ENCODE peak calls at places on chromosomes 4 and X, in five cellular contexts. T is K562; S is Peyer's patch; E is heart right ventricle; N is CD8-positive, alpha-beta memory T cell. B is an unnamed sample. For H3K4me1 and H3K36me3, the result is how much of the 10 kb centered on the place peaks cover.

GRCh38 chrX:53230116-53230515 is 5.1 kb upstream of the KDM5C start:
- DNase-seq in T (no peak), S (no peak), E (no peak), N (no peak), B (no peak)

GRCh38 chr4:154743683-154744340 is at the start of gene LRAT:
- DNase-seq in T (peak), S (no peak), E (peak), N (no peak), B (no peak)

GRCh38 chrX:40176979-40177430 is 79.2 kb upstream of the BCOR start:
- DNase-seq in T (no peak), S (no peak), E (peak), N (no peak), B (peak)

GRCh38 chr4:112516401-112517066 is 554 bp upstream of the NEUROG2 start:
- DNase-seq in T (peak), S (no peak), E (peak), N (no peak), B (no peak)

GRCh38 chr4:110610940-110611785 is 11.7 kb downstream of the PITX2 start:
- DNase-seq in T (no peak), S (no peak), E (no peak), N (no peak), B (no peak)

GRCh38 chr4:111960241-111960667 is 185.0 kb upstream of the FAM241A start:
- DNase-seq in T (no peak), S (no peak), E (no peak), N (no peak), B (no peak)

GRCh38 chr4:113339430-113339813 is 290.0 kb downstream of the ANK2 start:
- DNase-seq in T (no peak), S (no peak), E (no peak), N (no peak), B (no peak)

GRCh38 chrX:1295550-1295949 is 26.9 kb downstream of the CSF2RA start:
- DNase-seq in T (no peak), S (no peak), E (no peak), N (no peak), B (no peak)

GRCh38 chrX:48465336-48465933 is 4.6 kb downstream of the SLC38A5 start:
- DNase-seq in T (no peak), S (no peak), E (no peak), N (no peak), B (no peak)

GRCh38 chr4:159549092-159549491 is 446.2 kb downstream of the RAPGEF2 start:
- DNase-seq in T (no peak), S (no peak), E (no peak), N (no peak), B (no peak)

GRCh38 chrX:110258552-110258951 is 59.3 kb downstream of the AMMECR1 start:
- DNase-seq in T (no peak), S (no peak), E (no peak), N (no peak), B (no peak)

GRCh38 chr4:110550260-110550659 is 72.6 kb downstream of the PITX2 start:
- DNase-seq in T (no peak), S (no peak), E (no peak), N (no peak), B (no peak)

GRCh38 chr4:150072906-150073714 is 5.1 kb upstream of the DCLK2 start:
- DNase-seq in T (no peak), S (no peak), E (no peak), N (no peak), B (no peak)

GRCh38 chrX:8204169-8204935 is 33.3 kb upstream of the VCX2 start:
- DNase-seq in T (no peak), S (no peak), E (no peak), N (no peak), B (no peak)

GRCh38 chrX:134194915-134195314 is 42.1 kb upstream of the CCDC160 start:
- DNase-seq in T (no peak), S (no peak), E (no peak), N (no peak), B (no peak)

GRCh38 chrX:16822723-16823122 is 36.5 kb downstream of the TXLNG start:
- DNase-seq in T (no peak), S (no peak), E (no peak), N (no peak), B (no peak)

GRCh38 chr4:169079942-169080827 is 70.1 kb upstream of the CBR4 start:
- DNase-seq in T (peak), S (peak), E (peak), N (no peak), B (peak)

GRCh38 chrX:154710309-154710708 is 40.6 kb downstream of the GAB3 start:
- DNase-seq in T (no peak), S (no peak), E (no peak), N (no peak), B (no peak)

GRCh38 chrX:41789374-41789773 is 65.4 kb downstream of the GPR82 start:
- DNase-seq in T (no peak), S (no peak), E (no peak), N (no peak), B (no peak)

DNA sequence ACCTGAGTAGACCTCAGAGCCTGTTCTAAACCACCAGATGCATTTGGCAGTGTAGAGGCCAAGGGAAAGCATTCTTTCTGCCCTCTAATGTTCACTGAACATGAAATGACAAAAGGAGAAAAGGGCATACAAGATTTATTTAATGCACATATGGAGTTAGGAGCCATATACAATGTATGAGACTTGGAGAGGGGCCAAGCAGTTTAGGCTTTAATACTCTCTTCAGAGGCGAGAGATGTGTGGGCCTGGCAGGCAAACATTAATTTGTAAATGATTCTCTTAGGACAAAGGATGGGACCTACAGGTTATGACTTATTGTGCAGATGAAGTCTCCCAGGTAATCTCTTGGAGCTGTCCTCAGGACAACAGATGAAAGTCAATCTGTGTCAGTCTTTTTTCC is 631.9 kb downstream of the ADGRL3 start:
- DNase-seq in T (no peak), S (no peak), E (no peak), N (no peak), B (no peak)
- H3K4me1 ChIP-seq in T (under half), S (under half), E (under half), N (under half), B (under half)

GRCh38 chr4:2256156-2256731 is 5.7 kb downstream of the MXD4 start:
- DNase-seq in T (no peak), S (peak), E (peak), N (no peak), B (peak)
- H3K36me3 ChIP-seq in T (under half), S (under half), E (half or more), N (under half), B (under half)

GRCh38 chrX:51851507-51852085 is 41.8 kb upstream of the MAGED1 start:
- DNase-seq in T (peak), S (no peak), E (no peak), N (no peak), B (no peak)
- H3K27ac ChIP-seq in T (no peak), S (no peak), E (no peak), N (no peak), B (no peak)

GRCh38 chr4:59086410-59086809 is 1976.2 kb upstream of the IGFBP7 start:
- DNase-seq in T (no peak), S (no peak), E (no peak), N (no peak), B (no peak)
- H3K4me1 ChIP-seq in T (under half), S (under half), E (under half), N (under half), B (under half)

B was measured in aorta.